ENCODE peak calls at places on chromosome 1, in five cellular contexts. B is right cardiac atrium; G is left ventricle myocardium inferior; W is CD4-positive, alpha-beta T cell; Q is CD4-positive, alpha-beta memory T cell. S is an unnamed sample.

GRCh38 chr1:162913345-162913744 is 52.4 kb upstream of the CCDC190 start:
- DNase-seq in B (no peak), Q (no peak), G (no peak), W (no peak), S (no peak)

GRCh38 chr1:3924871-3925655 is 25.0 kb upstream of the C1orf174 start:
- DNase-seq in Q (no peak), G (no peak), B (no peak), W (no peak), S (no peak)

GRCh38 chr1:171566467-171566866 is 55.6 kb upstream of the MYOCOS start:
- DNase-seq in Q (no peak), G (no peak), W (no peak), B (no peak), S (no peak)

GRCh38 chr1:157798211-157798610 is 21.3 kb upstream of the FCRL2 start:
- DNase-seq in B (no peak), Q (no peak), G (no peak), W (no peak), S (no peak)

GRCh38 chr1:183598386-183598785 is 8.1 kb upstream of the NCF2 start:
- DNase-seq in W (no peak), B (no peak), Q (no peak), G (no peak), S (no peak)

GRCh38 chr1:46805755-46806154 is 6.9 kb downstream of the CYP4B1 start:
- DNase-seq in W (no peak), Q (no peak), G (no peak), B (no peak), S (no peak)

GRCh38 chr1:230681599-230681998 is 32.3 kb downstream of the AGT start:
- DNase-seq in W (no peak), Q (no peak), B (no peak), G (no peak), S (no peak)

GRCh38 chr1:156870734-156871133 is 10.1 kb downstream of the NTRK1 start:
- DNase-seq in W (no peak), Q (no peak), B (no peak), G (no peak), S (no peak)

GRCh38 chr1:7491089-7491817 is 279.8 kb upstream of the VAMP3 start:
- DNase-seq in B (peak), Q (no peak), G (no peak), W (no peak), S (no peak)

GRCh38 chr1:214321686-214322453 is 40.9 kb downstream of the SMYD2 start:
- DNase-seq in W (no peak), Q (no peak), G (no peak), B (no peak), S (no peak)

DNA sequence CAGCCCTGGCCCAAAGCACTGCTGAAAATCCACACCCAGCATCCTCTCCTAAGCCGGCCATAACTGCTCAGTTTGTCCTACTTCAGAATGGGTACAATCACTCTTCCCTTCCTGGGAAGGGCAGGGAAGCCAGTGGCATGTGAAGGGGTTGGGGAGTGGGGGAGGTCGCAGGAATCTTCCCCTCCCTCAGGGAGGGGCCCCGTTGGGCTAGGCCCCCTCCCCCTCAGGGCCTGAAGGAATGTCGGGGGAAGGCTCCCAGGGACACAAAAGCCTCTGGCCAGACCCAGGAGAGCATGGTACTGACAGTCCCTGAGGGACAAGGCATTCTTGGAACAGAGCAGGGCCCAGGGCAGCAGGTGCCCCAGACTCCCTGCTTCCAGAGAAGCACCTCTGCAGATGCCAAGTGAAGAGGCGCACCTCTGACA is 1.2 kb downstream of the ELOVL1 start:
- DNase-seq in Q (no peak), B (no peak), W (no peak), G (no peak), S (no peak)
- H3K27ac ChIP-seq in Q (peak), B (peak), W (peak), G (peak), S (peak)

GRCh38 chr1:169514566-169515270 is 29.0 kb upstream of the SLC19A2 start:
- DNase-seq in Q (no peak), G (no peak), B (no peak), W (no peak), S (no peak)

GRCh38 chr1:169515641-169516040 is 29.9 kb upstream of the SLC19A2 start:
- DNase-seq in Q (no peak), G (no peak), W (no peak), B (no peak), S (no peak)

GRCh38 chr1:169510060-169510459 is 24.3 kb upstream of the SLC19A2 start:
- DNase-seq in Q (no peak), B (no peak), G (no peak), W (no peak), S (no peak)

GRCh38 chr1:169511339-169512028 is 25.7 kb upstream of the SLC19A2 start:
- DNase-seq in B (peak), W (no peak), G (no peak), Q (no peak), S (no peak)

GRCh38 chr1:169513208-169513607 is 27.5 kb upstream of the SLC19A2 start:
- DNase-seq in Q (no peak), W (no peak), G (no peak), B (no peak), S (no peak)
- H3K27ac ChIP-seq in Q (no peak), W (no peak), G (peak), B (peak), S (no peak)

GRCh38 chr1:54940027-54940426 is 40.4 kb upstream of the TMEM61 start:
- DNase-seq in Q (no peak), G (no peak), W (no peak), B (no peak), S (no peak)
- H3K27ac ChIP-seq in Q (no peak), G (no peak), W (no peak), B (no peak), S (no peak)

GRCh38 chr1:28078680-28079626 is 9.5 kb downstream of the EYA3 start:
- DNase-seq in W (no peak), Q (no peak), B (no peak), G (no peak), S (no peak)
- H3K27ac ChIP-seq in W (no peak), Q (no peak), B (peak), G (peak), S (peak)

DNA sequence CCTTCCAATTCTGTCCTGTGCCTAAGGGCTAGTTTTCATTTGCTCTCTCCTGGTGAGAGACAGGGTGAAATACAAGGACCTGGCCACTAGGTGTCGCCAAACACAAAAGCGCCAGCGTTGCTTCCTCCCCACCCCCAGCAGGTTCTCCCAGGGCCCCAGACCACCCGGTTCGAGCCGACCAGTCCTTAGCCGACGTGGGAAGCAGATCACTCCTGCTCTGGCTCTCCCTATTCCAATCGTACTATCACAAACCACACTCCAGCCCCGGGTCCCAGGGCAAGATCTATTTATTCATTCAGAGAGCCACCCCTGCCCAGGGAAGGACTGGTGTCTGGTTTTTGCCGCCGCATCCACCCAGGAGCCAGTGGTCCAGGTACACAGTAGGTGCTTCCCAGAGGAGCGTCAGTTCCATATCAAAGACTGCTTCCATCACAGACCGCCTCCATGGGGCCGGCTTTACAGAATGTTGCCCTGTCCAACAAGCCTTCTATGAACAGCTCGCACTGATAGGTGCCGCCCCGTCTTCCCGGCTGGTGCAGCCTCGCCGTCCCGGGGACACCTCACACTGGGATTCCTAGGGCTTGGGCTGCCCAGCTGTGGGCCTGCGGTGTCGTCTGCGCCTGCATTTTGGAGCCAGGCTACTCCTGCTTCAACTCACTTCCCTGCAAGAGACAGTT is 35.0 kb downstream of the CTNNBIP1 start:
- DNase-seq in Q (peak), B (peak), G (peak), W (peak), S (peak)
- H3K27ac ChIP-seq in Q (no peak), B (peak), G (peak), W (no peak), S (no peak)